ENCODE peak calls at places on chromosomes 13 and 19, in eight cellular contexts. O is ovary; R is PC-3; M is tibial artery; F is left lung; S is colonic mucosa; H is uterus; U is CD8-positive, alpha-beta memory T cell. T is an unnamed sample.

GRCh38 chr19:18418725-18419194 is 438 bp upstream of the SSBP4 start:
- DNase-seq in M (peak; percentile 65), F (no peak), R (no peak), U (peak; percentile 71), S (peak; percentile 62), O (no peak), H (peak; percentile 66), T (no peak)

GRCh38 chr13:46359731-46360130 is 27.3 kb downstream of the RUBCNL start:
- DNase-seq in F (no peak), H (no peak), O (no peak), S (no peak), M (no peak), U (no peak), R (peak; percentile 37), T (no peak)

GRCh38 chr13:70580825-70581224 is 472.6 kb upstream of the KLHL1 start:
- DNase-seq in F (no peak), S (no peak), O (no peak), U (no peak), H (no peak), M (no peak), R (no peak), T (no peak)

GRCh38 chr13:110536006-110536693 is 25.4 kb downstream of the RAB20 start:
- DNase-seq in O (no peak), R (no peak), F (peak; percentile 85), U (no peak), M (peak; percentile 66), H (no peak), S (no peak), T (no peak)

GRCh38 chr19:53977429-53977990 is 13.9 kb upstream of the CACNG6 start:
- DNase-seq in U (peak; percentile 49), R (peak; percentile 91), S (peak; percentile 81), H (peak; percentile 68), M (peak; percentile 83), F (peak; percentile 67), O (peak; percentile 16), T (no peak)

GRCh38 chr19:44587863-44588752 is 25.3 kb upstream of the IGSF23 start:
- DNase-seq in R (peak; percentile 86), O (no peak), U (no peak), S (no peak), M (no peak), F (no peak), H (no peak), T (no peak)

GRCh38 chr13:114241918-114242317 is 7.2 kb downstream of the CDC16 start:
- DNase-seq in F (no peak), R (no peak), U (no peak), M (no peak), S (no peak), H (no peak), O (no peak), T (no peak)

GRCh38 chr19:3656073-3656746 is 29.6 kb upstream of the CACTIN start:
- DNase-seq in R (peak; percentile 2), M (no peak), H (no peak), S (no peak), U (no peak), O (no peak), F (no peak), T (no peak)

GRCh38 chr19:18778826-18779354 is 12.2 kb downstream of the COMP start:
- DNase-seq in H (no peak), R (no peak), M (no peak), F (no peak), U (no peak), S (no peak), O (no peak), T (no peak)

GRCh38 chr19:29622191-29623070 is 16.3 kb downstream of the POP4 start:
- DNase-seq in M (no peak), R (peak; percentile 12), F (no peak), U (peak; percentile 38), O (no peak), H (no peak), S (no peak), T (no peak)

GRCh38 chr19:55321466-55321865 is 3.7 kb downstream of the TMEM150B start:
- DNase-seq in S (peak; percentile 41), O (no peak), H (no peak), M (no peak), F (no peak), U (no peak), R (no peak), T (no peak)

GRCh38 chr19:591099-591958 is 1.6 kb downstream of the HCN2 start:
- DNase-seq in M (no peak), R (peak; percentile 36), S (no peak), H (no peak), O (no peak), F (no peak), U (no peak), T (no peak)

GRCh38 chr19:16074488-16075365 is 1.6 kb upstream of the TPM4 start:
- DNase-seq in F (peak; percentile 26), U (no peak), O (no peak), H (no peak), R (no peak), S (no peak), M (no peak), T (no peak)

GRCh38 chr13:98143601-98144500 is 957 bp downstream of the FARP1 start:
- DNase-seq in M (peak; percentile 33), F (no peak), S (peak; percentile 24), U (no peak), H (peak; percentile 40), R (peak; percentile 16), O (peak; percentile 22), T (no peak)

GRCh38 chr19:15394426-15394825 is 14.8 kb upstream of the AKAP8 start:
- DNase-seq in S (no peak), R (no peak), H (no peak), O (no peak), U (no peak), F (no peak), M (no peak), T (no peak)

DNA sequence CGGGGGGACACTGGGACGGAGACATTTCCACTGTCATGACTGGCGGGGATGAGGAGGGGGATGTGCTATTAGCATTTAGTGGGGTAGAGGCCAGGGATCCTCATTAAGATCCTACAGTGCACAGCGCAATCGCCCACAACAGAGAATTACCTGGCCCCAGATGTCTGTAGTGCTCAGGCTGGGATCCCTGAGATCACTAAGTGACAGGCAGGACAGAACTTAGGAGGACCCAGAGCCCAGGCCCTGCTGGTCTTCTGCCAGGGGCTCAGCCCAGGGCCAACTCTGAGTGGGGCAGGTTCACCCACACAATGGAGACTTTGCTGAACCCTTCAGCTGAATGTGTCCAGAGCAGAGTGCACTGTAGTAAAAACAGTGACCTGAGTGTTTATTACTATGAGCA is 4.6 kb downstream of the RANBP3 start:
- DNase-seq in F (no peak), H (no peak), S (no peak), R (no peak), U (no peak), O (no peak), M (no peak), T (no peak)
- H3K4me1 ChIP-seq in F (peaks cover 30% of the 10 kb centered on the region), H (peaks cover 10% of the 10 kb centered on the region), S (peaks cover 26% of the 10 kb centered on the region), R (peaks cover 28% of the 10 kb centered on the region), U (peaks cover 65% of the 10 kb centered on the region), O (peaks cover 33% of the 10 kb centered on the region), M (peaks cover 20% of the 10 kb centered on the region), T (peaks cover 3% of the 10 kb centered on the region)

DNA sequence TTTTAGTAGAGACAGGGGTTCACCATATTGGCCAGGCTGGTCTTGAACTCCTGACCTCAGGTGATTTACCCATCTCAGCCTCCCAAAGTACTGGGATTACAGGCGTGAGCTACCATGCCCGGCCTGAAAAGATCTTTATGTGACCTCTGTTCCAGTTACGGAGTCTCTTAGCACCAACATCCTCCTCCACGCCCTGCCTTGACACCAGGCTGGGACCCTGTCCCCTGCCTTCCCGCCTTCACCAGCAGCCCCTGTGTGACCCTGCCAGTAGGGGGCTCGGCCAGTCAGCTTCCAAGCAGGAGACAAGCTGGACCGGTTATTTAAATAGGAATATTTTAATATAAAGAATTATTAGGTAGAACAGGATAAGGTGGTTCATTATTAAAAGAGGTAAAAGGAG is 54.2 kb downstream of the GPR12 start:
- DNase-seq in M (no peak), H (no peak), U (no peak), R (no peak), S (no peak), F (no peak), O (no peak), T (no peak)
- H3K36me3 ChIP-seq in M (no peaks in the 10 kb centered on the region), H (no peaks in the 10 kb centered on the region), U (no peaks in the 10 kb centered on the region), R (no peaks in the 10 kb centered on the region), S (no peaks in the 10 kb centered on the region), F (no peaks in the 10 kb centered on the region), O (no peaks in the 10 kb centered on the region), T (no peaks in the 10 kb centered on the region)

GRCh38 chr13:49836516-49836915 is 44.0 kb upstream of the KPNA3 start:
- DNase-seq in R (no peak), O (no peak), U (no peak), F (no peak), H (no peak), S (no peak), M (no peak), T (no peak)

GRCh38 chr13:49829715-49830114 is 37.2 kb upstream of the KPNA3 start:
- DNase-seq in S (no peak), O (no peak), H (no peak), U (no peak), F (no peak), M (no peak), R (no peak), T (no peak)

GRCh38 chr13:49828452-49828851 is 36.0 kb upstream of the KPNA3 start:
- DNase-seq in F (no peak), O (no peak), U (no peak), H (no peak), M (no peak), S (no peak), R (peak; percentile 17), T (no peak)

GRCh38 chr13:49830721-49831120 is 38.2 kb upstream of the KPNA3 start:
- DNase-seq in F (no peak), O (no peak), H (no peak), U (no peak), R (no peak), M (no peak), S (no peak), T (no peak)

GRCh38 chr13:49833402-49833801 is 40.9 kb upstream of the KPNA3 start:
- DNase-seq in S (no peak), H (no peak), R (no peak), U (no peak), F (no peak), O (no peak), M (no peak), T (no peak)
- H3K27ac ChIP-seq in S (no peak overlapping the region), H (no peak overlapping the region), R (no peak overlapping the region), U (no peak overlapping the region), F (no peak overlapping the region), O (no peak overlapping the region), M (no peak overlapping the region), T (no peak overlapping the region)

GRCh38 chr19:1855040-1855827 is 7.0 kb upstream of the REXO1 start:
- DNase-seq in F (peak; percentile 92), U (peak; percentile 78), S (peak; percentile 95), M (peak; percentile 86), R (peak; percentile 38), H (peak; percentile 66), O (no peak), T (no peak)
- H3K4me1 ChIP-seq in F (peaks cover 41% of the 10 kb centered on the region), U (peaks cover 64% of the 10 kb centered on the region), S (peaks cover 46% of the 10 kb centered on the region), M (peaks cover 34% of the 10 kb centered on the region), R (peaks cover 9% of the 10 kb centered on the region), H (no peaks in the 10 kb centered on the region), O (peaks cover 22% of the 10 kb centered on the region), T (peaks cover 40% of the 10 kb centered on the region)

DNA sequence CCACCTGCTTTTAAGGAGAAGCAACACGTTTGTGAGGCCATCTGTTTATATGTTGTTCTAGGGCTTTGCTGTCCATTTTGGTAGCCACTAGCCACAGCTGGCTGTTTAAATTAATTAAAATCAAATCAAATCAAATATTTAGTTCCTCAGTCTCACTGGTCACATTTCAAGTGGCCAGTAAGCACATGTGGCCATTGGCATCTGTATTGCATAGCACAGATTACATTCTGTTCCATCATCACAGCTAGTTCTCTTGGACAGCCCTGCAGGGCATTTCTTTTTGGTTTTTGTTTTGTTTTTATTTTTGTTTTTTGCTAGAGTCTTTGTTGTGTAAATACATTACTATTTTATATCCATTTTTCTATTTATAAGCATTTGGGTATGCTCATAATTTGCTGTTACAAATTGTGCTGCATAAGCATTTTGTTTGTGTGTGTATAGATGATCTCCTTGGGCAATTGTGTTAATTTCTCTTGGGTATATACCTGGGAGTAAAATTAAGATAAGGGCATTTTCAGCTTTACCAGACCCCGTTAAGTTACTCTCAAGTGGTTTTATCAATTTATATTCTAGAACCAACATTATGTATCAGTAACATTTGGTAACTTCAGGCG is 31.3 kb downstream of the SAE1 start:
- DNase-seq in F (no peak), U (no peak), M (no peak), O (no peak), R (no peak), H (no peak), S (no peak), T (no peak)
- H3K36me3 ChIP-seq in F (peaks cover 53% of the 10 kb centered on the region), U (peaks cover 5% of the 10 kb centered on the region), M (no peaks in the 10 kb centered on the region), O (no peaks in the 10 kb centered on the region), R (peaks cover 21% of the 10 kb centered on the region), H (no peaks in the 10 kb centered on the region), S (no peaks in the 10 kb centered on the region), T (peaks cover 9% of the 10 kb centered on the region)